ENCODE peak calls at places on chromosomes 11 and 22, in six cellular contexts. A is heart left ventricle; W is colonic mucosa; N is effector memory CD4-positive, alpha-beta T cell; M is GM23248; T is brain microvascular endothelial cell. I is an unnamed sample.
A peak's percentile ranks its signal among the peaks of the same experiment; 100 is the strongest.

GRCh38 chr11:119933584-119933983 is 204.3 kb downstream of the TRIM29 start:
- DNase-seq in T (no peak), W (no peak), N (no peak), A (no peak), M (no peak), I (no peak)

GRCh38 chr11:69854719-69855118 is 35.5 kb upstream of the FGF3 start:
- DNase-seq in M (peak; percentile 70), A (no peak), N (no peak), W (no peak), T (peak; percentile 78), I (no peak)

GRCh38 chr11:131934006-131934405 is 563.6 kb downstream of the NTM start:
- DNase-seq in W (no peak), M (no peak), N (no peak), T (no peak), A (no peak), I (no peak)

GRCh38 chr11:28730336-28730735 is 622.1 kb downstream of the METTL15 start:
- DNase-seq in A (no peak), T (no peak), W (no peak), M (peak; percentile 80), N (no peak), I (no peak)

GRCh38 chr11:64384981-64385952 is 26.3 kb downstream of the RPS6KA4 start:
- DNase-seq in N (no peak), T (no peak), M (no peak), A (no peak), W (no peak), I (no peak)

GRCh38 chr22:30325724-30326703 is 727 bp downstream of the TBC1D10A start:
- DNase-seq in T (no peak), M (peak; percentile 56), N (no peak), W (peak; percentile 58), A (peak; percentile 48), I (no peak)

GRCh38 chr22:31378123-31378522 is 21.3 kb upstream of the DRG1 start:
- DNase-seq in T (peak; percentile 45), A (no peak), M (peak; percentile 6), W (no peak), N (no peak), I (peak; percentile 2)

GRCh38 chr11:20488352-20488751 is 100.8 kb downstream of the PRMT3 start:
- DNase-seq in N (no peak), A (no peak), M (no peak), T (no peak), W (no peak), I (no peak)

GRCh38 chr11:58626915-58627483 is 4.5 kb downstream of the CNTF start:
- DNase-seq in M (no peak), A (no peak), W (no peak), T (no peak), N (no peak), I (no peak)

GRCh38 chr22:49848690-49849160 is 4.9 kb upstream of the ZBED4 start:
- DNase-seq in N (no peak), A (peak; percentile 42), T (no peak), M (no peak), W (no peak), I (no peak)
- H3K27me3 ChIP-seq in N (no peaks in the 10 kb centered on the region), A (peaks cover 30% of the 10 kb centered on the region), T (peaks cover 43% of the 10 kb centered on the region), M (peaks cover 31% of the 10 kb centered on the region), W (peaks cover 30% of the 10 kb centered on the region), I (peaks cover 31% of the 10 kb centered on the region)

GRCh38 chr11:110077318-110077717 is 15.9 kb upstream of the ZC3H12C start:
- DNase-seq in T (no peak), W (peak; percentile 45), A (no peak), M (no peak), N (no peak), I (no peak)

GRCh38 chr11:110074499-110074898 is 18.7 kb upstream of the ZC3H12C start:
- DNase-seq in M (no peak), W (no peak), T (no peak), A (no peak), N (no peak), I (no peak)

GRCh38 chr11:110075822-110076208 is 17.4 kb upstream of the ZC3H12C start:
- DNase-seq in W (no peak), N (no peak), T (no peak), A (no peak), M (no peak), I (no peak)

GRCh38 chr11:110076388-110076965 is 16.7 kb upstream of the ZC3H12C start:
- DNase-seq in N (no peak), T (no peak), W (peak; percentile 78), A (no peak), M (peak; percentile 33), I (no peak)

DNA sequence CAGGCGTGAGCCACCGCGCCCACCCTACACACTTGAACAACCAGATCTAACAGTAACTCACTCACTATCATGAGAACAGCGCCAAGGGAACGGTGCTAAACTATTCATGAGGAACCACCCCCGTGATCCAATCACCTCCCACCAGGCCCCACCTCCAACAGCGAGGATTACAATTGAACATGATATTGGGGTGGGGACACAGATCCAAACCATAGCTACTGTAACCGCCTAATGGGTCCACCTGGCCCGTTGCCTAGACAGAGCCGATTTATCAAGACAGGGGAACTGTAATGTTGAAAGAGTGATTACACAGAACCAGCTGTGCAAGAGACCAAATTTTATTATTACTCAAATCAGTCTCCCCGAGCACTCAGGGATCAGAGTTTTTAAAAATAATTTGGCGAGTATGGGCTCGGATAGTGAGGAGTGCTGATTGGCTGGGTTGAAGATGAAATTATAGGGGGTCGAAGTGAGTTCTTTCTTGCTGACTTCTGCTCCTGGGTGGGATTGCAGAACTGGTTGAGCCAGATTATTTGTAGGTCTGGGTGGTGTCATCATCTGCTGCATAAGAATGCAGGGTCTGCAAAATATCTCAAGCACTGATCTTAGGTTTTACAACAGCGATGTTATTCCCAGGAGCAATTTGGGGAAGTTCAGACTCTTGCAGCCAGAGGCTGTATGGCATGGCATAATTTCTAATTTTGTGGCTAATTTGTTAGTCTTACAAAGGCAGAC is 17.9 kb upstream of the ZC3H12C start:
- DNase-seq in W (no peak), A (no peak), M (no peak), T (no peak), N (no peak), I (no peak)
- H3K4me3 ChIP-seq in W (no peak overlapping the region), A (no peak overlapping the region), M (no peak overlapping the region), T (no peak overlapping the region), N (no peak overlapping the region), I (no peak overlapping the region)

GRCh38 chr11:72703281-72704008 is 29.2 kb upstream of the PDE2A start:
- DNase-seq in W (peak; percentile 36), T (peak; percentile 43), M (peak; percentile 87), N (no peak), A (peak; percentile 92), I (peak; percentile 48)
- H3K36me3 ChIP-seq in W (peaks cover 15% of the 10 kb centered on the region), T (peaks cover 53% of the 10 kb centered on the region), M (no peaks in the 10 kb centered on the region), N (peaks cover 92% of the 10 kb centered on the region), A (peaks cover 15% of the 10 kb centered on the region), I (peaks cover 45% of the 10 kb centered on the region)

DNA sequence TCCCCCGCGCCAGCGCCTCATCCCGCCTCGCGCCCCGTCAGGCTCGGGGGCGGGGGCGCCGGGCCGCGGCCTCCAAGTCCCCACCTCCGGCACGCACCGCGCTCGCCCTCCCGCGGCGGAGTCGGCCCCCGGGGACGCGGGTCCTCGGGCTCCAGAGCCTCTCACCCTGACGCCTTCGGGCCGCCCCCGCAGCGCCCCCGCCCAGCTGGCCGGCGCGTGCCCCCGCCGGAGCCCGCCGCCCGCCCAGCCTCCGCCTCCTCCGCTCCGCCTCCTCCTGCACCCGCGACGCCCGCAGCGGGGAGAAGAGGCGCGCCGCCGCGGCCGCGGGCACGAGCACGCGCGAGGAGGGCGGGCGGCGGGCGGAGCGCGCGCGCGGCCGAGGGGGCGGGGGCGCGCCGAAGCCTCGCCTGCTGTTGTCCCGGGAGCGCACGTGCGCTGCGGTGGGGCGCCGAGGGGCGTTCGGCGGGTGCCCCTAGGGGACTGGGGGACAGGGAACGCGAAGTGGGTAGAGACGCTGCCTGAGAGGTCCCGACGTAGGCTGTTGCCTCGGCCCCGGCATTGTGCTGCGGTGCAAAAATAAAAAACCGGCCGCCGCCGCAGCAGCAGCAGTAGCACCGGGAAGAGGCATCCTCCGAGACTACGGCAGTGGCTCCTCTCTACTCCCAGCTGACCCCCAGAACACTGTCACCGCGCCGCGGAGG is 87.4 kb upstream of the ARHGAP32 start:
- DNase-seq in W (peak; percentile 83), N (peak; percentile 41), M (peak; percentile 92), A (peak; percentile 81), T (peak; percentile 38), I (no peak)
- H3K27me3 ChIP-seq in W (no peaks in the 10 kb centered on the region), N (peaks cover 3% of the 10 kb centered on the region), M (no peaks in the 10 kb centered on the region), A (no peaks in the 10 kb centered on the region), T (no peaks in the 10 kb centered on the region), I (no peaks in the 10 kb centered on the region)

DNA sequence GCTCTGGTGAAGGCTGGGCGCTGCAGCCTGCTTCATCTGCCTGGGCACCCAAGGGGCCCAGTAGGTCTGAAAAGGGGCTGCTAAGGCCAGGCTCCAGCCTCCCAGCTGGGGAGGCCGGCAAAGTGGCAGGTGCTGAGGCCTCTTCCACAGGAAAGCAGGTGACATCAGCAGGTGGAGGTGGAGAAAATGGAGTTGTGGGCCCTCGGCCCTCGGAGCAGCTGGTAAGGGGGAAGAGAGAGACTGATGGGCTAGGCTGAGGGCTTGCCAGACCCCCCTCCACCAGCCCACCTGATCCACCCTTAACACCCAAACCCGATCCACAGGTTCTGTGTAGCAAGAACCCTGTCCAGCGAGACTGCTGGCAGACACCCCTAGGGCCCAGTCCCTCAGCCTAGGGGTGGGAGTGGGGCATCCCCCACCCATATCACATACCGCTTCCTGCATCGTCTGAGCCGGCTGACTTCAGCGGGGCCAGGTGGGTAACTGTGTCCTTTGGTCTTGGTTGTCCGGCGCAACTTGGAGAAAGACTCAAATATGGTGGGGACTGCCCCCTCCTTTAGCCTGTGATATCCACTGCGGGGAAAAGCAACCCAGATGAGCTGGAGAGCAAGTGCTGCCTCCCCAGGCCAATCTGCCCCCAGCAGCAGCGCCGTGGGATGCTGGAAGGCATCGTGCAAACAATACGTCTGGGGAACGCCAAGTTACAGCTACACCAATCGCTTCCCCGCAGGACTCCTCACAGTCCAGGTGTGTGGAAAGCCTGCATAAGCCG is 1.5 kb downstream of the THAP7 start:
- DNase-seq in N (no peak), A (no peak), M (peak; percentile 63), W (no peak), T (no peak), I (no peak)
- H3K4me3 ChIP-seq in N (peak overlapping the region; percentile 88), A (peak overlapping the region; percentile 67), M (peak overlapping the region; percentile 84), W (peak overlapping the region; percentile 68), T (peak overlapping the region; percentile 71), I (peak overlapping the region; percentile 71)

DNA sequence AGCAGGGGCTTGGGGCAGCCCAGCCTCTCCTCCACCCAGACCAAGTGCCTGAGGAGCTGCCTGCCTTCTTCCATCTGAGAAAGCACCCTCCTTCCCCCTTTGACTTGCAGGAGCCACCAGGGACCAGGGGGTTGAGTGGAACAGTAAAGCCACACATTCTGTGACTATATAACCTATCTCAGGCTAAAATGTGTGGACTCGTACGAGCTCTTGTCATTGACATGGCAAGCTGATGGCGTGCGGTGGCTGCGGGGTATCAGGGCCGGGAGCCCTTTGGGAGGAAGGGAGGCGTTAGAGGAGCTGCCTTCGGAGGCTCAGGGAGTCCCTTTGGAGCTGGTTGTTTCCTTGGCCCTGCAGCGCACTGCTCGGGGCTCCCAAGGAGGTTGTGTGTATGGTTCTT is 84.5 kb downstream of the CEP164 start:
- DNase-seq in T (no peak), N (no peak), M (no peak), A (no peak), W (no peak), I (no peak)
- H3K36me3 ChIP-seq in T (peaks cover 9% of the 10 kb centered on the region), N (peaks cover 13% of the 10 kb centered on the region), M (peaks cover 24% of the 10 kb centered on the region), A (no peaks in the 10 kb centered on the region), W (no peaks in the 10 kb centered on the region), I (peaks cover 18% of the 10 kb centered on the region)

GRCh38 chr11:44307340-44308099 is 2.4 kb downstream of the ALX4 start:
- DNase-seq in A (no peak), T (no peak), W (no peak), M (no peak), N (no peak), I (no peak)
- H3K27me3 ChIP-seq in A (peaks cover 97% of the 10 kb centered on the region), T (peaks cover 93% of the 10 kb centered on the region), W (peaks cover 97% of the 10 kb centered on the region), M (peaks cover 93% of the 10 kb centered on the region), N (peaks cover 73% of the 10 kb centered on the region), I (peaks cover 17% of the 10 kb centered on the region)

I was measured in BJ.